ENCODE peak calls at places on chromosomes 5 and 9, in four cellular contexts. O is mucosa of descending colon, N is K562, M is endodermal cell. K is an unnamed sample.
A peak's percentile ranks its signal among the peaks of the same experiment; 100 is the strongest.

GRCh38 chr5:140575309-140575708 is 10.7 kb downstream of the SLC35A4 start:
- DNase-seq in O (peak; percentile 72), N (peak; percentile 61), M (peak; percentile 78), K (peak; percentile 22)

GRCh38 chr5:19902316-19902934 is 85.6 kb downstream of the CDH18 start:
- DNase-seq in M (peak; percentile 64), O (no peak), N (no peak), K (no peak)

GRCh38 chr5:174384509-174384947 is 339.0 kb downstream of the NSG2 start:
- DNase-seq in N (no peak), M (no peak), O (no peak), K (no peak)

GRCh38 chr5:59799668-59800374 is 93.7 kb downstream of the PDE4D start:
- DNase-seq in N (peak; percentile 24), M (peak; percentile 52), O (peak; percentile 57), K (peak; percentile 25)

GRCh38 chr9:105700598-105701544 is 6.5 kb downstream of the TMEM38B start:
- DNase-seq in O (peak; percentile 40), M (no peak), N (no peak), K (no peak)

GRCh38 chr5:111830333-111830732 is 73.3 kb upstream of the NREP start:
- DNase-seq in O (no peak), N (no peak), M (no peak), K (no peak)

GRCh38 chr9:100014846-100015245 is 84.0 kb downstream of the ERP44 start:
- DNase-seq in O (no peak), N (no peak), M (no peak), K (no peak)

GRCh38 chr9:17614929-17615328 is 36.1 kb downstream of the SH3GL2 start:
- DNase-seq in M (no peak), N (no peak), O (no peak), K (no peak)

GRCh38 chr5:145479271-145479670 is 355.9 kb downstream of the PRELID2 start:
- DNase-seq in N (no peak), O (no peak), M (no peak), K (no peak)

GRCh38 chr5:6829150-6829784 is 116.0 kb downstream of the TENT4A start:
- DNase-seq in O (no peak), N (no peak), M (no peak), K (no peak)

GRCh38 chr9:111598730-111599091 is 736 bp downstream of the PTGR1 start:
- DNase-seq in N (no peak), M (no peak), O (peak; percentile 52), K (no peak)

GRCh38 chr9:124450241-124450924 is at the start of gene ADGRD2:
- DNase-seq in M (peak; percentile 97), N (peak; percentile 86), O (no peak), K (peak; percentile 68)

GRCh38 chr5:121910036-121910435 is 51.7 kb upstream of the SRFBP1 start:
- DNase-seq in N (no peak), O (no peak), M (no peak), K (no peak)

GRCh38 chr9:126671381-126671831 is 57.7 kb downstream of the LMX1B start:
- DNase-seq in O (no peak), M (no peak), N (no peak), K (no peak)

GRCh38 chr5:16733597-16733996 is 116.8 kb upstream of the RETREG1 start:
- DNase-seq in M (peak; percentile 82), N (no peak), O (no peak), K (no peak)

GRCh38 chr9:37906312-37907239 is 2.6 kb upstream of the SLC25A51 start:
- DNase-seq in O (no peak), M (no peak), N (no peak), K (no peak)

GRCh38 chr9:14961372-14962068 is 51.3 kb upstream of the FREM1 start:
- DNase-seq in M (peak; percentile 69), O (peak; percentile 40), N (peak; percentile 18), K (no peak)

GRCh38 chr9:78605029-78605930 is 308.4 kb downstream of the PSAT1 start:
- DNase-seq in M (no peak), O (no peak), N (no peak), K (no peak)

GRCh38 chr5:168270446-168270845 is 21.0 kb upstream of the WWC1 start:
- DNase-seq in N (no peak), O (peak; percentile 49), M (peak; percentile 76), K (no peak)

GRCh38 chr5:41115281-41115680 is 44.1 kb upstream of the MROH2B start:
- DNase-seq in N (no peak), O (no peak), M (no peak), K (no peak)

GRCh38 chr5:171357843-171358242 is 29.8 kb upstream of the NPM1 start:
- DNase-seq in O (no peak), N (no peak), M (no peak), K (no peak)

GRCh38 chr5:4345850-4346249 is 750.2 kb downstream of the IRX1 start:
- DNase-seq in M (no peak), O (no peak), N (no peak), K (no peak)

GRCh38 chr5:142225141-142225540 is 99.7 kb downstream of the SPRY4 start:
- DNase-seq in M (peak; percentile 54), O (no peak), N (no peak), K (no peak)

GRCh38 chr9:108269421-108269820 is 586.4 kb downstream of the ACTL7B start:
- DNase-seq in N (no peak), M (no peak), O (no peak), K (no peak)

GRCh38 chr5:40046792-40047191 is 622.0 kb upstream of the DAB2 start:
- DNase-seq in O (no peak), N (no peak), M (no peak), K (no peak)

GRCh38 chr9:4424891-4425290 is 65.4 kb upstream of the SLC1A1 start:
- DNase-seq in O (no peak), N (no peak), M (no peak), K (no peak)

GRCh38 chr9:98214811-98215210 is 22.4 kb upstream of the CORO2A start:
- DNase-seq in O (no peak), M (peak; percentile 37), N (no peak), K (no peak)

GRCh38 chr9:14303526-14303925 is 10.4 kb downstream of the NFIB start:
- DNase-seq in O (no peak), M (no peak), N (no peak), K (no peak)

GRCh38 chr9:137224850-137225694 is at the start of gene CYSRT1:
- DNase-seq in M (no peak), N (no peak), O (peak; percentile 38), K (no peak)

GRCh38 chr9:137227853-137228514 is 682 bp downstream of the RNF224 start:
- DNase-seq in N (no peak), M (no peak), O (no peak), K (no peak)

GRCh38 chr9:137225701-137226331 is 842 bp downstream of the CYSRT1 start:
- DNase-seq in M (no peak), O (no peak), N (no peak), K (no peak)

GRCh38 chr9:137227057-137227852 is at the start of gene RNF224:
- DNase-seq in O (peak; percentile 88), N (peak; percentile 80), M (peak; percentile 96), K (no peak)

DNA sequence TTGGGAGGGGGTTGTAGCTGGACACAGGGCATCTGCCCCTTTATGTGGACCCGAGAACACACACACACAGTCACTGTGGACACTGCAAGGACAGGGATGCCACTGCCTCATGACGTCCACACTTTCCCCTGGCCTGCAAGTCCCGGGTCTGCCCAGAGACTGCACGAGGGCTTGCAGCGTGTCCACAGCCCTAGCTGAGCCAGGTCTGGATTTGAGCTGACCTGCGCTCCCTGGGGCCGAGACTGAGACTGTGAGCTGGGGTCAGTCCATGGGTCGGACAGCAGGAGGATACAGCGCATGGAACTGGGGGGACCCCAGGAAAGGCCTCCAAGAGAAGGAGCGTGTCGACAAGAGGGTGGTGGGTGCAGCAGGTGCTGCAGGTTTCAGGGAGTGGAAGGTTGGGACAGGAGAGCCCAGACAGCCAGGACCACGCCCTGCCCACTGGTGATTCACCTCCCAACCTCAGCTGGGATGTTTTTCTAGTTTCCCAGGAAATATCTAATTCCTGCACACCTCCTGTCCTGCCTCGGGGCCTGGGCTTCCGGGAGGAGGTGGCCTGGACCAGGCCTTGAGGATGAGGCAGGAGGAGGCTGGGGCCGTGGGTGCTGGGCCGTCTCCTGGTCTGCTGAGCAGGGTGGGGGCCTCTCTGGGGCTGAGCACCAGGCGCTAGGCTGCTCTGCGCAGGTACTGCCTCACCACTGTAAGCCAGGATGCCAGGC is 805 bp upstream of the RNF224 start:
- DNase-seq in O (no peak), M (no peak), N (no peak), K (no peak)
- H3K4me1 ChIP-seq in O (peaks cover 40% of the 10 kb centered on the region), M (no peaks in the 10 kb centered on the region), N (peaks cover 96% of the 10 kb centered on the region), K (peaks cover 6% of the 10 kb centered on the region)

GRCh38 chr9:128383791-128384190 is 12.6 kb downstream of the URM1 start:
- DNase-seq in O (no peak), N (no peak), M (peak; percentile 61), K (no peak)
- H3K4me3 ChIP-seq in O (no peak overlapping the region), N (no peak overlapping the region), M (no peak overlapping the region), K (no peak overlapping the region)

GRCh38 chr9:120701248-120701647 is 13.0 kb downstream of the MEGF9 start:
- DNase-seq in N (no peak), O (no peak), M (no peak), K (no peak)

GRCh38 chr9:120698766-120699165 is 15.5 kb downstream of the MEGF9 start:
- DNase-seq in O (no peak), M (no peak), N (no peak), K (no peak)

GRCh38 chr9:120697448-120697847 is 16.8 kb downstream of the MEGF9 start:
- DNase-seq in O (no peak), N (no peak), M (no peak), K (no peak)

GRCh38 chr9:120705174-120705573 is 9.1 kb downstream of the MEGF9 start:
- DNase-seq in O (no peak), M (no peak), N (no peak), K (no peak)

DNA sequence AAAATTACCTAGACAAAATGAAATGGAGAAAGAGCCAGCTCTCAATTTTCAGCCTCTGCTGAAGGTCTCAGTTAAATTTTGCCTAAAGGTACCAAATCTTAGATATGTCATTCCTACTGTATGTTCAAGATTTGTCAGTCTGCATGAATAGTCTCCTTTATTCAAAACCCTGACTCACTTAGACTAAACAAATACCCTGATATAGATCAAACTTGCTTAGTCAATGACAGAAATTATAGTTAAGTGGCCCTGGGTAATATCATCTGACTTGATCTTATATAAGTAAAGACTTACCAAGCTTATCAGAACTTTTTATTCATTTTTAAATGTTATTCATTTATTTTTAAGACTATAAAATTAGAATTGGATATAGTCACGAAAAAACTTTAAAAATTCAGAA is 12.2 kb downstream of the MEGF9 start:
- DNase-seq in N (no peak), O (no peak), M (no peak), K (no peak)
- H3K4me1 ChIP-seq in N (no peaks in the 10 kb centered on the region), O (no peaks in the 10 kb centered on the region), M (no peaks in the 10 kb centered on the region), K (no peaks in the 10 kb centered on the region)

GRCh38 chr5:162436055-162436454 is 368.5 kb downstream of the GABRG2 start:
- DNase-seq in M (no peak), N (no peak), O (no peak), K (no peak)

GRCh38 chr5:162429161-162429560 is 361.6 kb downstream of the GABRG2 start:
- DNase-seq in M (no peak), N (no peak), O (no peak), K (no peak)

DNA sequence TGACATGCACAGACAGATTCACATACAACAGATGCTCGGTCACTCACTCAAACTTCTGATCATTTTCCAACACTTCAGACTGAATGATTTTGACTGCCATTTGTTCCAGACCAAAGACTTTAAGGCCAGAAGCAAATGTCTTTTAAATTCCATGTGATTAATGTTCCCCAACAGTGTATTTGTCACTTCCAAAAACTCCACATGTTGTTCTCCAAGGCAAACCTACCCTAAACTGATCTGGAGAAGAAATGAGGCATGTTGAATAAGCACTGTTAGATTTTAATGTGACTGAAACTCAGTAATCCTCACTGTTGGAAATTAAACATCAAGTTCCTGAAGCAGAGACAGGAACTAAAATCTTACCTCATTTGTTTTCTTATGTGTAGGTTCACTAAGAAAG is 366.7 kb downstream of the GABRG2 start:
- DNase-seq in M (no peak), N (no peak), O (no peak), K (no peak)
- H3K4me3 ChIP-seq in M (no peak overlapping the region), N (no peak overlapping the region), O (no peak overlapping the region), K (no peak overlapping the region)

K was measured in iPS DF 6.9.